ENCODE peak calls at places on chromosome 11, in eight cellular contexts. J, K, N, R, C, X, U and Q are unnamed samples.

GRCh38 chr11:71150859-71151258 is 101.5 kb downstream of the SHANK2 start:
- DNase-seq in J (no peak), K (no peak), N (no peak), R (no peak), C (no peak), X (no peak), U (no peak), Q (no peak)

GRCh38 chr11:6362185-6362867 is 27.9 kb upstream of the SMPD1 start:
- DNase-seq in J (no peak), K (peak; percentile 80), N (no peak), R (no peak), C (no peak), X (no peak), U (no peak), Q (no peak)

GRCh38 chr11:224424-224823 is 11.7 kb downstream of the SIRT3 start:
- DNase-seq in J (no peak), K (no peak), N (peak; percentile 26), R (no peak), C (no peak), X (no peak), U (no peak), Q (no peak)

GRCh38 chr11:6319879-6320410 is 356 bp downstream of the CAVIN3 start:
- DNase-seq in J (peak; percentile 90), K (peak; percentile 86), N (peak; percentile 94), R (no peak), C (peak; percentile 93), X (no peak), U (peak; percentile 94), Q (peak; percentile 97)

GRCh38 chr11:95503047-95503446 is 272.0 kb upstream of the SESN3 start:
- DNase-seq in J (no peak), K (no peak), N (no peak), R (no peak), C (peak; percentile 91), X (no peak), U (no peak), Q (no peak)

GRCh38 chr11:95918056-95918455 is 5.9 kb downstream of the MTMR2 start:
- DNase-seq in J (no peak), K (no peak), N (no peak), R (no peak), C (no peak), X (no peak), U (no peak), Q (no peak)

GRCh38 chr11:69003301-69003865 is 9.7 kb downstream of the MRGPRF start:
- DNase-seq in J (peak; percentile 12), K (no peak), N (no peak), R (no peak), C (no peak), X (no peak), U (no peak), Q (no peak)

GRCh38 chr11:126514061-126514713 is 158.7 kb downstream of the ST3GAL4 start:
- DNase-seq in J (no peak), K (no peak), N (no peak), R (no peak), C (peak; percentile 26), X (no peak), U (no peak), Q (no peak)

GRCh38 chr11:7687386-7687785 is 14.1 kb upstream of the CYB5R2 start:
- DNase-seq in J (no peak), K (no peak), N (no peak), R (no peak), C (no peak), X (no peak), U (peak; percentile 73), Q (no peak)

DNA sequence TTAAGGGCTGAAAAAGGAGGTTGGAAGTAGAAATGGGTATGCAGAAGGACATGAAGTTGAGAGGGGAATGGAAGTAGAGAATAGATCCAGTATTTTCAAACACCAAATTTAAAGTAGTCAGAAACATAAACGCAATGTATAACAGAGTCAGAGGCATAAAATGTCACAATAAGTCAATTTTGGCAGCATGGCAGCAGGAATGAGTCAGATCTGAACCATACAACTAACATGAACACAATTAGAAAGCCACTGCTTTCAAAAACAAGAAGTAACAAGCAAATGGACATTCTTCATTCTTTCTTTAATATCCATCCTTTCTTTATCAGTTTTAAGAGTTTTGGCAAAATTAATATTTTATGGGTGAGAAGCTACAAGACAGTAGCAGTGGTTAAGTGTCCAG is 2.5 kb downstream of the CHORDC1 start:
- DNase-seq in J (no peak), K (no peak), N (no peak), R (no peak), C (peak; percentile 81), X (no peak), U (peak; percentile 57), Q (peak; percentile 51)
- H3K4me3 ChIP-seq in J (no peak overlapping the region), K (peak overlapping the region; percentile 91), N (peak overlapping the region; percentile 93), R (no peak overlapping the region), C (no peak overlapping the region), X (no peak overlapping the region), U (peak overlapping the region; percentile 88), Q (peak overlapping the region; percentile 83)

DNA sequence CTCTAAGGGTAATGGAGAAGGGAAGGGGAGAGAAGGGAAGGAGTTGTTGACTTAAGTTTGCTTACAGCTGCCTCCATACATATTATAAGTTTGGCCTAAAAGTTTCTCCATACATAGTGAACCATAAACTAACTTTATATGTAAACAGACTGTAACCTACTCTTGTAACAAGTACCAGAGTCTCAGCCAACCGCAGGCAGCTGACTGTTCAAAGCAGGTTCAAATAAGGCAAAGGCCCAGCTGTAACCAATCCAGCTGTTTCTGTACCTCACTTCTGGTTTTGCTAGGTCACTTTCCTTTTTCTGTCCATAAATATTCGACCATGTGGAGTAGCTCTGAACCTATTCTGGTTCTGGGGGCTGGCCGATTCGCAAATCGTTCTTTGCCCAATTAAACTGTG is 591.2 kb downstream of the INSC start:
- DNase-seq in J (no peak), K (no peak), N (no peak), R (no peak), C (no peak), X (no peak), U (no peak), Q (peak; percentile 83)
- H3K4me3 ChIP-seq in J (no peak overlapping the region), K (no peak overlapping the region), N (peak overlapping the region; percentile 59), R (no peak overlapping the region), C (no peak overlapping the region), X (no peak overlapping the region), U (no peak overlapping the region), Q (no peak overlapping the region)

DNA sequence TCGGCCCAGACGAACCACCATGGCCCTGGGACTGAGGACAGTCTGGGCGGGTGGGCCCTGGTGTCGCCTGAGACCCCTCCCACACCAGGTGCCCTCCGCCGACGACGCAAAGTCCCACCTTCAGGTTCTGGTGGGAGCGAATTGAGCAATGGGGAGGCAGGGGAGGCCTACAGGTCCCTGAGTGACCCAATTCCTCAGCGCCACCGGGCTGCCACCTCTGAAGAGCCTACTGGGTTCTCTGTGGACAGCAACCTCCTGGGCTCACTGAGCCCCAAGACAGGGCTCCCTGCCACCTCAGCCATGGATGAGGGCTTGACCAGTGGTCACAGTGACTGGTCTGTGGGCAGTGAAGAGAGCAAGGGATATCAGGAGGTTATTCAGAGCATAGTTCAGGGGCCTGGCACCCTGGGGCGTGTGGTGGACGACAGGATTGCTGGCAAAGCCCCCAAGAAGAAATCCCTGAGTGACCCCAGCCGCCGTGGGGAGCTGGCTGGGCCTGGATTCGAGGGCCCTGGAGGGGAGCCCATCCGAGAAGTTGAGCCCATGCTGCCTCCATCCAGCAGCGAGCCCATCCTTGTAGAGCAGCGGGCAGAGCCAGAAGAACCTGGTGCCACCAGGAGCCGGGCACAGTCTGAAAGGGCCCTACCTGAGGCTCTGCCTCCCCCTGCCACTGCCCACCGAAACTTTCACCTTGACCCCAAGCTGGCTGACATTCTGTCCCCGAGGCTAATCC is 2.8 kb downstream of the ARHGEF17 start:
- DNase-seq in J (no peak), K (no peak), N (no peak), R (no peak), C (no peak), X (no peak), U (no peak), Q (no peak)
- H3K4me3 ChIP-seq in J (peak overlapping the region; percentile 15), K (peak overlapping the region; percentile 80), N (no peak overlapping the region), R (no peak overlapping the region), C (peak overlapping the region; percentile 65), X (no peak overlapping the region), U (no peak overlapping the region), Q (peak overlapping the region; percentile 81)

DNA sequence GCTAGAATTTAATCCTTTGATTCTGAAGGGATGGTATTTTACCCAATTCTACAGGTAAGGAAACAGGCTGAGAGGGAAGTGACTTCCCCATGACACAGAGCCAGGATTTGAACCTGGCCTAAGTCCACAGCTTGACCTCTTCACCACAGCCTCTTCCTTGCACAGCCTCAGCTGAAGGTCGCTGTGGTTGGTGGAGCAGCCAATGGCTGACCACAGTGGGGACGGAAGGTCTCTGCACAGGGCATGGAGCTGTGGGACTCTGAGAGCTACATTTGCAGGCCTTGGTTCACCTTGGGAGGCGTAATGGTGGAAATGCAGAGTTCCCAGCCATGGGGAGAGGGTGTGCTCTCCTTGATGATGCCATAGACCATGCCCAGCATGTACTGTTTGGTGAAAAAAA is 295.0 kb downstream of the DDX10 start:
- DNase-seq in J (no peak), K (no peak), N (peak; percentile 57), R (no peak), C (no peak), X (no peak), U (no peak), Q (no peak)
- H3K4me3 ChIP-seq in J (no peak overlapping the region), K (no peak overlapping the region), N (no peak overlapping the region), R (no peak overlapping the region), C (no peak overlapping the region), X (no peak overlapping the region), U (no peak overlapping the region), Q (no peak overlapping the region)